ENCODE peak calls at places on chromosomes 1 and 21, in eight cellular contexts. One of them, this sample, is unnamed.

GRCh38 chr1:230375149-230375548 is 51.0 kb downstream of the PGBD5 start:
- DNase-seq in testis: no peak
- DNase-seq in esophagus squamous epithelium: no peak
- DNase-seq in IMR-90: no peak
- DNase-seq in uterus: no peak
- DNase-seq in stomach: no peak
- DNase-seq in heart left ventricle: no peak
- DNase-seq in tibial nerve: no peak
- DNase-seq in this sample: no peak

GRCh38 chr1:48329489-48329888 is 107.0 kb downstream of the SLC5A9 start:
- DNase-seq in testis: no peak
- DNase-seq in esophagus squamous epithelium: no peak
- DNase-seq in IMR-90: peak; percentile 47
- DNase-seq in uterus: no peak
- DNase-seq in stomach: no peak
- DNase-seq in heart left ventricle: no peak
- DNase-seq in tibial nerve: no peak
- DNase-seq in this sample: no peak

GRCh38 chr1:245870698-245871097 is 636.4 kb downstream of the SMYD3 start:
- DNase-seq in testis: no peak
- DNase-seq in esophagus squamous epithelium: no peak
- DNase-seq in IMR-90: no peak
- DNase-seq in uterus: no peak
- DNase-seq in stomach: no peak
- DNase-seq in heart left ventricle: no peak
- DNase-seq in tibial nerve: no peak
- DNase-seq in this sample: no peak

GRCh38 chr1:22509815-22510214 is 53.5 kb upstream of the EPHA8 start:
- DNase-seq in testis: no peak
- DNase-seq in esophagus squamous epithelium: no peak
- DNase-seq in IMR-90: no peak
- DNase-seq in uterus: no peak
- DNase-seq in stomach: no peak
- DNase-seq in heart left ventricle: no peak
- DNase-seq in tibial nerve: no peak
- DNase-seq in this sample: no peak

GRCh38 chr1:170592591-170593111 is 60.7 kb downstream of the GORAB start:
- DNase-seq in testis: no peak
- DNase-seq in esophagus squamous epithelium: no peak
- DNase-seq in IMR-90: no peak
- DNase-seq in uterus: no peak
- DNase-seq in stomach: no peak
- DNase-seq in heart left ventricle: no peak
- DNase-seq in tibial nerve: no peak
- DNase-seq in this sample: no peak

GRCh38 chr1:84870591-84870990 is 22.4 kb downstream of the LPAR3 start:
- DNase-seq in testis: peak; percentile 54
- DNase-seq in esophagus squamous epithelium: no peak
- DNase-seq in IMR-90: no peak
- DNase-seq in uterus: no peak
- DNase-seq in stomach: no peak
- DNase-seq in heart left ventricle: no peak
- DNase-seq in tibial nerve: no peak
- DNase-seq in this sample: no peak

GRCh38 chr1:11790880-11791715 is 14.7 kb downstream of the MTHFR start:
- DNase-seq in testis: peak; percentile 90
- DNase-seq in esophagus squamous epithelium: peak; percentile 40
- DNase-seq in IMR-90: peak; percentile 95
- DNase-seq in uterus: peak; percentile 93
- DNase-seq in stomach: peak; percentile 92
- DNase-seq in heart left ventricle: peak; percentile 94
- DNase-seq in tibial nerve: peak; percentile 94
- DNase-seq in this sample: peak; percentile 96

GRCh38 chr1:227299238-227299637 is 19.1 kb downstream of the CDC42BPA start:
- DNase-seq in testis: no peak
- DNase-seq in esophagus squamous epithelium: no peak
- DNase-seq in IMR-90: peak; percentile 61
- DNase-seq in uterus: no peak
- DNase-seq in stomach: no peak
- DNase-seq in heart left ventricle: no peak
- DNase-seq in tibial nerve: no peak
- DNase-seq in this sample: no peak

GRCh38 chr1:172335377-172335776 is 85.1 kb upstream of the C1orf105 start:
- DNase-seq in testis: no peak
- DNase-seq in esophagus squamous epithelium: no peak
- DNase-seq in IMR-90: no peak
- DNase-seq in uterus: no peak
- DNase-seq in stomach: no peak
- DNase-seq in heart left ventricle: no peak
- DNase-seq in tibial nerve: no peak
- DNase-seq in this sample: no peak

GRCh38 chr1:64043328-64043727 is 160.1 kb upstream of the UBE2U start:
- DNase-seq in testis: no peak
- DNase-seq in esophagus squamous epithelium: no peak
- DNase-seq in IMR-90: no peak
- DNase-seq in uterus: no peak
- DNase-seq in stomach: no peak
- DNase-seq in heart left ventricle: no peak
- DNase-seq in tibial nerve: no peak
- DNase-seq in this sample: no peak

GRCh38 chr1:234997201-234998173 is 131.2 kb downstream of the TOMM20 start:
- DNase-seq in testis: peak; percentile 94
- DNase-seq in esophagus squamous epithelium: peak; percentile 31
- DNase-seq in IMR-90: peak; percentile 99
- DNase-seq in uterus: peak; percentile 96
- DNase-seq in stomach: peak; percentile 95
- DNase-seq in heart left ventricle: peak; percentile 95
- DNase-seq in tibial nerve: peak; percentile 98
- DNase-seq in this sample: peak; percentile 99

GRCh38 chr1:40389871-40390560 is 16.5 kb downstream of the SMAP2 start:
- DNase-seq in testis: no peak
- DNase-seq in esophagus squamous epithelium: no peak
- DNase-seq in IMR-90: peak; percentile 93
- DNase-seq in uterus: no peak
- DNase-seq in stomach: peak; percentile 53
- DNase-seq in heart left ventricle: no peak
- DNase-seq in tibial nerve: peak; percentile 71
- DNase-seq in this sample: no peak

DNA sequence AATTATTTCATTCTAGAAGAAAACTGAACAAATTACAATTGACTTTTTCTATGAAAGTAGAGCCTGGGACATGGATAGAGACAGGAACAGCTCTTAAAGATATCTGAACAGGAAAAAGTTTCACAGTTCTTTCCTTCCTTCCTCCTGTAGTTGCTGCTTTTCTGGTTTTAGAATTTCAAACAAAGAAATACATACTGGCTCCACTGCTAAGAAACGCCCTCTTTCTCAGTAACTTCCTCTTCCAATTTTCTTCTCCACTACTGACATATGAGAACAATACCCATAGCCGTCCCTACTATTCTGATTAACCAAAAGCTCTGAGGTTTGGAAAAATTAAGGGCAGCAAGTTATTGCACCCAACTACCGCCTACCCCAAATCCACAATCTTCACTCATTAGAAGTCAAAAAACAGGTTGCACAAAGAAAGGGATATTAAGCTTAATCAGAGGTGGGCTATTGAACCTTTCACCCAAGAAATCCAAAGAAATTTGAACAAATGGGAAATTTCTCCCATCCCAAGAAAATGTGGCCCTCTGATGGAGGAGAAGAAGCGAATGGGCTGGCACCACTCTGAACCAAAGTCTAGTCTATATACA is 1.9 kb downstream of the WASF2 start:
- DNase-seq in testis: peak; percentile 3
- DNase-seq in esophagus squamous epithelium: no peak
- DNase-seq in IMR-90: no peak
- DNase-seq in uterus: no peak
- DNase-seq in stomach: no peak
- DNase-seq in heart left ventricle: no peak
- DNase-seq in tibial nerve: no peak
- DNase-seq in this sample: no peak
- TF ChIP-seq POLR2A in testis: no peak
- TF ChIP-seq POLR2A in esophagus squamous epithelium: peak; percentile 18
- TF ChIP-seq POLR2A in IMR-90: no peak
- TF ChIP-seq POLR2A in uterus: no peak
- TF ChIP-seq POLR2A in stomach: no peak
- TF ChIP-seq POLR2A in heart left ventricle: no peak
- TF ChIP-seq POLR2A in tibial nerve: no peak
- TF ChIP-seq POLR2A in this sample: no peak

DNA sequence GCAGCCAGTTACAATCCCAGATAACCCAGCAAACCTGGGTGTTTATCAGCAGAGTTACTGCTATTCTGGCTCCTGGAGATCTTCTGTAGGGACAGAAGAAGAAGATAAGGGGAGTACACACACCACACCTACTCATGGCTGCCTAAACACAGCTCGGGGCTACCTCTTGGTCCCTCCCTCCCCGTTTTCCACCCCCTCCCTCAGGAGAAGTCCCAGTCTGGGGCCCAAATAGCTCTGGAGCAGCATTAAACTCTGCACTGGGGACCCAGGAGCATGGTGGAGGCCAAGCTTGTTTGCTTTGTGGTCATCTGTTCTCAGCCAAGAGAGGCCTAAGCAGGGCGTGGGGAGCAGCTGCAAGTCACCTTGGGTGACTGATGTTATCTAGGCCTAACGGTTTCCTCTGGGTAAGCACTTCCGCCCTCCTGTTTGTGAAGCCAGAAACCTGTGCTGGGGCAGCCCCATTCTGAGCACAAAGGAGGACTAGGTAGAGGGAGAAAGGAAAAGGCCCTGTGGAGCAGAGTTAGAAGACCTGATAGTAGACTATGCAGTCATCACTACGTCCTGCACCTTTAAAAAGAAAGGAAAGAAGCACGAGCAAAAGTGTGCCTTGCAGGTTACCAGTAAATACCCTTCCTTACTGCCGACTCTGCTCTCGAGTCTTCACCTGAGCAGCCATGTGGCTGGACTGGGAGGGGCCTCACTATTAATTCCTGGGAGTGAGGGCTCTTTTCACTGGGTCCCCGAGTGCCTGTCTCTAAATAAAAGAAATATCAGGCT is 2.0 kb upstream of the RCSD1 start:
- DNase-seq in testis: no peak
- DNase-seq in esophagus squamous epithelium: no peak
- DNase-seq in IMR-90: no peak
- DNase-seq in uterus: no peak
- DNase-seq in stomach: peak; percentile 60
- DNase-seq in heart left ventricle: peak; percentile 45
- DNase-seq in tibial nerve: no peak
- DNase-seq in this sample: no peak
- H3K4me3 ChIP-seq in testis: no peak overlapping the region
- H3K4me3 ChIP-seq in esophagus squamous epithelium: no peak overlapping the region
- H3K4me3 ChIP-seq in IMR-90: no peak overlapping the region
- H3K4me3 ChIP-seq in uterus: no peak overlapping the region
- H3K4me3 ChIP-seq in stomach: no peak overlapping the region
- H3K4me3 ChIP-seq in heart left ventricle: no peak overlapping the region
- H3K4me3 ChIP-seq in tibial nerve: no peak overlapping the region
- H3K4me3 ChIP-seq in this sample: no peak overlapping the region

DNA sequence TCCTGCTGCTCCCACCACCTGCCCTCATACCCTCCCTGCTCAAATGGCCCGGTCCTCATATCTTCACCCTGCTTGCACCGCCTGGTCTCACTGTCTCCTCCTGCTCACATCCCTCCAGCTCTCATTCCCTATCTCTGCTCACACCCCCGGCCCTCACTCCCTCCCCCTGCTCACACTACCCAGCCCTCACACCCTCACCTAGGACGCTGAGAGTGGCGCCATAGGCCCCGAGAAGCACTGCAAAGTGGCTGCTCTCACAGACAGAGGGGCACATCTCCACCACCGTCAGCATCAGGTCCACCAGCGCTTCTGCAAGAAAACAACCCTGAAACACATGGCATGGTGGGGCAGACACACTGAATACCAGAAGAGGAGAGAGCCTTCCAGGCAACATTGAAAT is 38.6 kb downstream of the MRAP start:
- DNase-seq in testis: no peak
- DNase-seq in esophagus squamous epithelium: no peak
- DNase-seq in IMR-90: no peak
- DNase-seq in uterus: no peak
- DNase-seq in stomach: no peak
- DNase-seq in heart left ventricle: no peak
- DNase-seq in tibial nerve: no peak
- DNase-seq in this sample: no peak
- H3K36me3 ChIP-seq in testis: no peaks in the 10 kb centered on the region
- H3K36me3 ChIP-seq in esophagus squamous epithelium: peaks cover 33% of the 10 kb centered on the region
- H3K36me3 ChIP-seq in IMR-90: peaks cover 53% of the 10 kb centered on the region
- H3K36me3 ChIP-seq in uterus: no peaks in the 10 kb centered on the region
- H3K36me3 ChIP-seq in stomach: peaks cover 97% of the 10 kb centered on the region
- H3K36me3 ChIP-seq in heart left ventricle: peaks cover 38% of the 10 kb centered on the region
- H3K36me3 ChIP-seq in tibial nerve: peaks cover 97% of the 10 kb centered on the region
- H3K36me3 ChIP-seq in this sample: peaks cover 89% of the 10 kb centered on the region

GRCh38 chr21:35338281-35338680 is 289.2 kb upstream of the RUNX1 start:
- DNase-seq in testis: no peak
- DNase-seq in esophagus squamous epithelium: no peak
- DNase-seq in IMR-90: no peak
- DNase-seq in uterus: no peak
- DNase-seq in stomach: no peak
- DNase-seq in heart left ventricle: no peak
- DNase-seq in tibial nerve: no peak
- DNase-seq in this sample: no peak
- TF ChIP-seq POLR2A in testis: no peak
- TF ChIP-seq POLR2A in esophagus squamous epithelium: no peak
- TF ChIP-seq POLR2A in IMR-90: no peak
- TF ChIP-seq POLR2A in uterus: no peak
- TF ChIP-seq POLR2A in stomach: no peak
- TF ChIP-seq POLR2A in heart left ventricle: no peak
- TF ChIP-seq POLR2A in tibial nerve: no peak
- TF ChIP-seq POLR2A in this sample: no peak

GRCh38 chr1:103198076-103198475 is 89.8 kb upstream of the COL11A1 start:
- DNase-seq in testis: no peak
- DNase-seq in esophagus squamous epithelium: no peak
- DNase-seq in IMR-90: no peak
- DNase-seq in uterus: no peak
- DNase-seq in stomach: no peak
- DNase-seq in heart left ventricle: no peak
- DNase-seq in tibial nerve: no peak
- DNase-seq in this sample: no peak
- H3K4me3 ChIP-seq in testis: no peak overlapping the region
- H3K4me3 ChIP-seq in esophagus squamous epithelium: no peak overlapping the region
- H3K4me3 ChIP-seq in IMR-90: no peak overlapping the region
- H3K4me3 ChIP-seq in uterus: no peak overlapping the region
- H3K4me3 ChIP-seq in stomach: no peak overlapping the region
- H3K4me3 ChIP-seq in heart left ventricle: no peak overlapping the region
- H3K4me3 ChIP-seq in tibial nerve: no peak overlapping the region
- H3K4me3 ChIP-seq in this sample: no peak overlapping the region

GRCh38 chr1:33275706-33276572 is 19.6 kb downstream of the ZNF362 start:
- DNase-seq in testis: no peak
- DNase-seq in esophagus squamous epithelium: no peak
- DNase-seq in IMR-90: no peak
- DNase-seq in uterus: no peak
- DNase-seq in stomach: no peak
- DNase-seq in heart left ventricle: no peak
- DNase-seq in tibial nerve: no peak
- DNase-seq in this sample: peak; percentile 78
- H3K36me3 ChIP-seq in testis: no peaks in the 10 kb centered on the region
- H3K36me3 ChIP-seq in esophagus squamous epithelium: no peaks in the 10 kb centered on the region
- H3K36me3 ChIP-seq in IMR-90: peaks cover 28% of the 10 kb centered on the region
- H3K36me3 ChIP-seq in uterus: no peaks in the 10 kb centered on the region
- H3K36me3 ChIP-seq in stomach: peaks cover 52% of the 10 kb centered on the region
- H3K36me3 ChIP-seq in heart left ventricle: peaks cover 7% of the 10 kb centered on the region
- H3K36me3 ChIP-seq in tibial nerve: peaks cover 58% of the 10 kb centered on the region
- H3K36me3 ChIP-seq in this sample: peaks cover 52% of the 10 kb centered on the region

This sample was measured in suprapubic skin.